ENCODE peak calls at places on chromosomes 13 and 19, in seven cellular contexts. N, Z, M, J, C, E and Q are unnamed samples.

GRCh38 chr19:7975037-7975436 is 30.4 kb downstream of the ELAVL1 start:
- DNase-seq in E (peak), C (no peak), M (no peak), N (no peak), J (no peak), Z (no peak), Q (peak)

GRCh38 chr19:11306337-11306736 is 10.4 kb downstream of the TSPAN16 start:
- DNase-seq in C (no peak), Z (no peak), M (no peak), J (no peak), E (no peak), N (no peak), Q (no peak)

GRCh38 chr19:56112313-56112709 is 8.8 kb downstream of the ZNF787 start:
- DNase-seq in E (no peak), M (no peak), J (peak), N (no peak), C (no peak), Z (no peak), Q (peak)

GRCh38 chr13:18944501-18945068 is 237.0 kb downstream of the TUBA3C start:
- DNase-seq in C (no peak), J (peak), M (no peak), Z (no peak), E (peak), N (no peak), Q (no peak)

GRCh38 chr13:40063278-40063698 is 407.8 kb downstream of the COG6 start:
- DNase-seq in J (no peak), C (no peak), Z (no peak), N (no peak), M (no peak), E (no peak), Q (no peak)

GRCh38 chr13:107447591-107447990 is 767.7 kb downstream of the LIG4 start:
- DNase-seq in J (no peak), N (no peak), M (no peak), C (no peak), E (no peak), Z (no peak), Q (no peak)

GRCh38 chr19:21092107-21092506 is 10.1 kb downstream of the ZNF714 start:
- DNase-seq in C (no peak), N (no peak), M (no peak), E (no peak), J (no peak), Z (no peak), Q (no peak)

GRCh38 chr19:50280074-50280473 is 49.1 kb downstream of the KCNC3 start:
- DNase-seq in N (no peak), M (no peak), C (no peak), Z (no peak), E (no peak), J (no peak), Q (no peak)

GRCh38 chr19:3266792-3267469 is 42.5 kb downstream of the CELF5 start:
- DNase-seq in J (no peak), M (no peak), E (no peak), Z (no peak), C (no peak), N (no peak), Q (peak)

GRCh38 chr19:12092065-12092867 is 27.7 kb downstream of the ZNF844 start:
- DNase-seq in Z (peak), M (peak), N (peak), J (peak), E (peak), C (peak), Q (peak)

GRCh38 chr13:114244637-114245036 is 9.9 kb downstream of the CDC16 start:
- DNase-seq in M (no peak), N (no peak), E (no peak), C (no peak), Z (no peak), J (no peak), Q (no peak)

GRCh38 chr13:32911506-32911905 is 104.7 kb upstream of the KL start:
- DNase-seq in Z (no peak), N (peak), J (no peak), M (peak), E (no peak), C (peak), Q (no peak)

GRCh38 chr13:35789335-35790166 is 313.1 kb upstream of the MAB21L1 start:
- DNase-seq in Z (no peak), M (peak), J (no peak), E (no peak), C (no peak), N (no peak), Q (no peak)

GRCh38 chr13:86960876-86961275 is 710.3 kb upstream of the SLITRK5 start:
- DNase-seq in E (no peak), J (no peak), N (no peak), C (no peak), Z (no peak), M (no peak), Q (no peak)

GRCh38 chr13:26019881-26020535 is 31.8 kb downstream of the SHISA2 start:
- DNase-seq in C (no peak), E (no peak), Z (no peak), M (no peak), J (no peak), N (no peak), Q (no peak)

GRCh38 chr19:52170863-52171320 is 529 bp downstream of the ZNF836 start:
- DNase-seq in C (peak), M (peak), E (peak), J (peak), Z (no peak), N (no peak), Q (no peak)

GRCh38 chr19:52170304-52170703 is 1.1 kb downstream of the ZNF836 start:
- DNase-seq in N (no peak), M (no peak), E (no peak), J (no peak), Z (no peak), C (peak), Q (no peak)

GRCh38 chr19:52176574-52176973 is 5.2 kb upstream of the ZNF836 start:
- DNase-seq in C (peak), M (no peak), J (no peak), N (no peak), E (no peak), Z (no peak), Q (no peak)

GRCh38 chr19:52171321-52172169 is at the start of gene ZNF836:
- DNase-seq in Z (peak), E (peak), M (peak), J (peak), N (peak), C (peak), Q (peak)

DNA sequence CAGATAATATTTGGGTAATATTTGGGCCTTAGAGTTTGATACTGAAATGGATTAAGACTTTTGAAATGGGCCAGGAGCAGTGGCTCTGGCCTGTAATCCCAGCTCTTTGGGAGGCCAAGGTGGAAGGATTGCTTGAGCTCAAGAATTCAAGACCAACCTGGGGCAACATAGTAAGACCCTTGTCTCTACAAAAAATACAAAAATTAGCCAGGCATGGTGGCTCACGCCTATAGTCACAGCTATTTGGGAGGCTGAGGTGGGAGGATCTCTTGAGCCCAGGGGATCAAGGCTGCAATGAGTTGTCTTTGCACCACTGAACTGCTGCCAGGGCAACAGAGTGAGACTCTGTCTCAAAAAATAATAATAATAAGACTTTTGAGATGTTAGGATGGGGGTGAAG is 926 bp upstream of the ZNF836 start:
- DNase-seq in E (no peak), C (no peak), M (no peak), N (no peak), J (no peak), Z (no peak), Q (no peak)
- H3K27ac ChIP-seq in E (no peak), C (no peak), M (no peak), N (peak), J (no peak), Z (peak), Q (no peak)

GRCh38 chr19:48418317-48419064 is 25.0 kb downstream of the GRIN2D start:
- DNase-seq in N (no peak), M (no peak), Z (no peak), E (peak), C (peak), J (no peak), Q (no peak)
- H3K27ac ChIP-seq in N (no peak), M (peak), Z (no peak), E (no peak), C (no peak), J (no peak), Q (no peak)

GRCh38 chr19:37977992-37978391 is 71.0 kb downstream of the SIPA1L3 start:
- DNase-seq in J (no peak), M (no peak), E (no peak), Z (no peak), N (no peak), C (no peak), Q (no peak)

GRCh38 chr19:37979547-37980082 is 72.6 kb downstream of the SIPA1L3 start:
- DNase-seq in E (no peak), C (no peak), N (peak), Z (no peak), M (peak), J (no peak), Q (no peak)

GRCh38 chr19:37982655-37983054 is 75.6 kb downstream of the SIPA1L3 start:
- DNase-seq in M (no peak), C (no peak), J (peak), N (no peak), E (no peak), Z (no peak), Q (no peak)

GRCh38 chr19:37981785-37982475 is 74.9 kb downstream of the SIPA1L3 start:
- DNase-seq in N (peak), E (no peak), Z (no peak), M (no peak), C (no peak), J (peak), Q (no peak)

DNA sequence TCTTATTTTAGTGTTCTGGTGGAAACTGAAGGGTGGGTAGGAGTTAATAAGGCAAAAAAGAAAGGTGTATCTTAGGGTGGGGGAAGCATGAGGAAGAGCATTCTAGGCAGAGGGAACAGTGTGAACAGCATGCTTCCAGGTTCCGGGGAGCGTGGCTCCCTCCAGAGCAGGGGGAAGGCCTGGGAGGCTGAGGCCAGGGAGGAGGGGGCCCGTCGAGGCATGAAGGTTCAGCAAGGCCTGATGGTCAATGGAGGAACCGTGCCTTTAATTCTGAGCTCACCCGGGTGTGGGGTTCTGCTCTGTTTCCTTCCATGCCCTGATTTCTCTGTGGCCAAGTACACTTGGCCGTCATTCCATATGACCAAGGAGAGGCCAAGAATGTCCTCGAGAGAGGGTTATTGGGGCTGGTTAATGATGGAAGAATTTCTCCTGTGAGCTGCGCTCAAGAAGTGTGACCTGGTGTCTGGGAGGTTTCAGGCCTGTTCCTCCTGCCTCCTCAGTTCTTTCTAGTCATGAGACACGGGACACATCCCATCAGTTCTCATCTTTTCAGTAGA is 73.5 kb downstream of the SIPA1L3 start:
- DNase-seq in Z (no peak), C (no peak), E (no peak), N (no peak), M (no peak), J (peak), Q (no peak)
- H3K27ac ChIP-seq in Z (no peak), C (no peak), E (peak), N (peak), M (peak), J (peak), Q (peak)

GRCh38 chr13:100734194-100734720 is 59.7 kb upstream of the TMTC4 start:
- DNase-seq in E (no peak), C (no peak), M (no peak), N (peak), J (no peak), Z (no peak), Q (no peak)
- H3K27ac ChIP-seq in E (no peak), C (no peak), M (no peak), N (peak), J (no peak), Z (no peak), Q (no peak)

GRCh38 chr19:18172331-18173053 is 1.1 kb upstream of the IFI30 start:
- DNase-seq in Z (no peak), J (no peak), N (no peak), E (no peak), C (no peak), M (no peak), Q (no peak)

GRCh38 chr19:18173054-18173571 is 500 bp upstream of the IFI30 start:
- DNase-seq in E (peak), N (no peak), Z (peak), M (no peak), J (peak), C (no peak), Q (no peak)

GRCh38 chr19:18170714-18171255 is 2.8 kb upstream of the IFI30 start:
- DNase-seq in N (no peak), C (no peak), Z (no peak), M (no peak), J (peak), E (no peak), Q (no peak)

GRCh38 chr19:18173572-18174294 is at the start of gene IFI30:
- DNase-seq in M (peak), Z (peak), E (peak), J (peak), C (peak), N (peak), Q (no peak)

GRCh38 chr19:18171605-18172327 is 1.8 kb upstream of the IFI30 start:
- DNase-seq in N (no peak), C (no peak), E (no peak), J (no peak), M (no peak), Z (no peak), Q (no peak)
- H3K27ac ChIP-seq in N (no peak), C (no peak), E (no peak), J (no peak), M (peak), Z (peak), Q (peak)

DNA sequence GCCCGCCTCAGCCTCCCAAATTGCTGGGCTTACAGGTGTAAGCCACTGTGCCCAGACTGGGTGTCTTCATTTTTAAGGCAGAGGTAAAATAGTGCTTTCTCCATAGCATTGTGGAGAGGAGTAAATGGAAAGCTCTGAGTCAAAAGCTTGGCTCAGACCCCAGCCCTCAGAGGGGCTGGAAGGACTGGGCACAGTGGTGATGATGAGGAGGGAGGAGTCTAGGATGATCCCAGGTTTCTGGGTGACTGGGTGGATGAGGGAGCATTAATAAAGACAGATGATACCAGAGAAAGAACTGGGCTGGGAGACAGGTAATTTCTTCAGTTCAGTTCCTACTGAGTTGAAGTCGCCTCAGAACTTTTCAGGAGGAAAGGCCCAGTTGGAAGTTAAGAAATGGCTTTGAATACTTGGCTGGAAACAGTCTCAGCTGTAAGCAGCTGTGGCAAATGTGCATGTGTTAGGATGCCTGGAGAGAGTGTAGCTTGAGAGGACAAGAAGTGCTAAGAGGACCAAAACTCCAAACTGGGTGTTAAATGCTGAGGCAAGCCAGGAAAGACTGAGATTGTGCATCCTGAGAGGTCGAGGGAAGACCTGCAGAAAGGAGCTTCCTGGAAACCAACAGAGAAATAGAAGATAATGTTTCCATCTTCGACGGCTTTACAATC is 37.1 kb upstream of the MEDAG start:
- DNase-seq in E (no peak), N (no peak), Z (no peak), M (no peak), J (no peak), C (no peak), Q (no peak)
- H3K27ac ChIP-seq in E (no peak), N (no peak), Z (peak), M (no peak), J (peak), C (no peak), Q (no peak)

DNA sequence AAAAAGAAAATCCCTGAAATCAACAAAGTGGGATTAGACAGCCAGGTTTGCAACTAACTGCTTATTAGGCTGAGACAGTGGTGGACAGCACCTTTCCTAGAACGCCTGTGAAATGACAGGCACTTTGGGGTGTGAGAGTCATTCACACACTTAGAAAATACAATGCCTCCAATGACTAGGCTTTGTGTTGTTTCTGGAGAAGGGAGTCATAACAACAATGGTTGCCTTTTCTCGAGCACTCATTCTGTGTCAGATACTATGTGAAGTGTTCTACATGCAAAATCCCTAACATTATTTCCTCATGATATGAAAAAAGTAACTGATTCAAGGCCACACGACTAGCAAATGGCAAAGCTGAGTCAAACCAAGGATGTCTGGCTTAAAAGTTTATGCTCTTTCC is 41.2 kb downstream of the SACS start:
- DNase-seq in N (no peak), Z (no peak), M (no peak), J (no peak), C (no peak), E (no peak), Q (no peak)
- H3K27ac ChIP-seq in N (no peak), Z (no peak), M (no peak), J (no peak), C (no peak), E (no peak), Q (peak)

GRCh38 chr19:18594096-18594823 is 5.7 kb downstream of the REX1BD start:
- DNase-seq in Z (no peak), J (no peak), E (peak), M (peak), N (peak), C (peak), Q (no peak)
- H3K27ac ChIP-seq in Z (peak), J (no peak), E (no peak), M (peak), N (no peak), C (no peak), Q (no peak)

GRCh38 chr13:100112186-100112838 is 23.4 kb downstream of the PCCA start:
- DNase-seq in C (no peak), E (no peak), Z (no peak), J (no peak), N (no peak), M (no peak), Q (no peak)
- H3K27ac ChIP-seq in C (no peak), E (no peak), Z (no peak), J (no peak), N (no peak), M (no peak), Q (no peak)

GRCh38 chr19:44747739-44748425 is 626 bp upstream of the BCL3 start:
- DNase-seq in J (peak), E (peak), N (no peak), M (no peak), C (peak), Z (no peak), Q (no peak)
- H3K27ac ChIP-seq in J (peak), E (peak), N (peak), M (peak), C (no peak), Z (peak), Q (peak)